ENCODE peak calls at places on chromosome 5, in seven cellular contexts. One of them, this sample, is unnamed.
A peak's percentile ranks its signal among the peaks of the same experiment; 100 is the strongest.

GRCh38 chr5:140319833-140320232 is 16.9 kb upstream of the PFDN1 start:
- DNase-seq in GM23248: no peak
- DNase-seq in mesendoderm: no peak
- DNase-seq in lung: no peak
- DNase-seq in heart left ventricle: no peak
- DNase-seq in aorta: no peak
- DNase-seq in CD8-positive, alpha-beta T cell: no peak
- DNase-seq in this sample: no peak

GRCh38 chr5:53389093-53389492 is 91.3 kb upstream of the FST start:
- DNase-seq in GM23248: no peak
- DNase-seq in mesendoderm: no peak
- DNase-seq in lung: no peak
- DNase-seq in heart left ventricle: no peak
- DNase-seq in aorta: no peak
- DNase-seq in CD8-positive, alpha-beta T cell: no peak
- DNase-seq in this sample: no peak

GRCh38 chr5:79183617-79184016 is 52.3 kb upstream of the JMY start:
- DNase-seq in GM23248: peak; percentile 65
- DNase-seq in mesendoderm: no peak
- DNase-seq in lung: no peak
- DNase-seq in heart left ventricle: no peak
- DNase-seq in aorta: no peak
- DNase-seq in CD8-positive, alpha-beta T cell: no peak
- DNase-seq in this sample: no peak

GRCh38 chr5:153896701-153897100 is 142.0 kb downstream of the FAM114A2 start:
- DNase-seq in GM23248: peak; percentile 65
- DNase-seq in mesendoderm: no peak
- DNase-seq in lung: no peak
- DNase-seq in heart left ventricle: no peak
- DNase-seq in aorta: no peak
- DNase-seq in CD8-positive, alpha-beta T cell: no peak
- DNase-seq in this sample: no peak

GRCh38 chr5:39200081-39200480 is 19.3 kb downstream of the FYB1 start:
- DNase-seq in GM23248: no peak
- DNase-seq in mesendoderm: no peak
- DNase-seq in lung: no peak
- DNase-seq in heart left ventricle: no peak
- DNase-seq in aorta: no peak
- DNase-seq in CD8-positive, alpha-beta T cell: no peak
- DNase-seq in this sample: no peak

GRCh38 chr5:54242287-54242686 is 68.1 kb downstream of the ARL15 start:
- DNase-seq in GM23248: no peak
- DNase-seq in mesendoderm: no peak
- DNase-seq in lung: no peak
- DNase-seq in heart left ventricle: no peak
- DNase-seq in aorta: no peak
- DNase-seq in CD8-positive, alpha-beta T cell: no peak
- DNase-seq in this sample: no peak

GRCh38 chr5:109681763-109682162 is 8.0 kb upstream of the MAN2A1 start:
- DNase-seq in GM23248: no peak
- DNase-seq in mesendoderm: no peak
- DNase-seq in lung: no peak
- DNase-seq in heart left ventricle: no peak
- DNase-seq in aorta: no peak
- DNase-seq in CD8-positive, alpha-beta T cell: no peak
- DNase-seq in this sample: no peak

GRCh38 chr5:75243100-75243499 is 6.4 kb upstream of the ANKRD31 start:
- DNase-seq in GM23248: no peak
- DNase-seq in mesendoderm: no peak
- DNase-seq in lung: no peak
- DNase-seq in heart left ventricle: no peak
- DNase-seq in aorta: no peak
- DNase-seq in CD8-positive, alpha-beta T cell: no peak
- DNase-seq in this sample: no peak

GRCh38 chr5:32505718-32506117 is 61.2 kb upstream of the ZFR start:
- DNase-seq in GM23248: peak; percentile 73
- DNase-seq in mesendoderm: no peak
- DNase-seq in lung: no peak
- DNase-seq in heart left ventricle: no peak
- DNase-seq in aorta: no peak
- DNase-seq in CD8-positive, alpha-beta T cell: no peak
- DNase-seq in this sample: no peak

GRCh38 chr5:180208435-180209081 is 453 bp downstream of the RASGEF1C start:
- DNase-seq in GM23248: peak; percentile 16
- DNase-seq in mesendoderm: peak; percentile 14
- DNase-seq in lung: no peak
- DNase-seq in heart left ventricle: no peak
- DNase-seq in aorta: no peak
- DNase-seq in CD8-positive, alpha-beta T cell: no peak
- DNase-seq in this sample: peak; percentile 55

GRCh38 chr5:3599283-3600105 is 3.9 kb downstream of the IRX1 start:
- DNase-seq in GM23248: peak; percentile 88
- DNase-seq in mesendoderm: peak; percentile 80
- DNase-seq in lung: no peak
- DNase-seq in heart left ventricle: no peak
- DNase-seq in aorta: no peak
- DNase-seq in CD8-positive, alpha-beta T cell: no peak
- DNase-seq in this sample: no peak

GRCh38 chr5:1883120-1883924 is 597 bp upstream of the IRX4 start:
- DNase-seq in GM23248: peak; percentile 30
- DNase-seq in mesendoderm: peak; percentile 63
- DNase-seq in lung: no peak
- DNase-seq in heart left ventricle: no peak
- DNase-seq in aorta: peak; percentile 77
- DNase-seq in CD8-positive, alpha-beta T cell: no peak
- DNase-seq in this sample: no peak

GRCh38 chr5:143536364-143536763 is 132.9 kb upstream of the NR3C1 start:
- DNase-seq in GM23248: peak; percentile 98
- DNase-seq in mesendoderm: peak; percentile 68
- DNase-seq in lung: peak; percentile 38
- DNase-seq in heart left ventricle: peak; percentile 24
- DNase-seq in aorta: peak; percentile 74
- DNase-seq in CD8-positive, alpha-beta T cell: no peak
- DNase-seq in this sample: no peak

GRCh38 chr5:112419050-112419595 is at the start of gene EPB41L4A:
- DNase-seq in GM23248: peak; percentile 40
- DNase-seq in mesendoderm: no peak
- DNase-seq in lung: no peak
- DNase-seq in heart left ventricle: peak; percentile 58
- DNase-seq in aorta: peak; percentile 83
- DNase-seq in CD8-positive, alpha-beta T cell: no peak
- DNase-seq in this sample: peak; percentile 11

GRCh38 chr5:178551059-178551458 is 39.1 kb downstream of the COL23A1 start:
- DNase-seq in GM23248: peak; percentile 57
- DNase-seq in mesendoderm: no peak
- DNase-seq in lung: no peak
- DNase-seq in heart left ventricle: no peak
- DNase-seq in aorta: no peak
- DNase-seq in CD8-positive, alpha-beta T cell: no peak
- DNase-seq in this sample: no peak

GRCh38 chr5:172118891-172119290 is 69.1 kb downstream of the STK10 start:
- DNase-seq in GM23248: no peak
- DNase-seq in mesendoderm: no peak
- DNase-seq in lung: no peak
- DNase-seq in heart left ventricle: no peak
- DNase-seq in aorta: no peak
- DNase-seq in CD8-positive, alpha-beta T cell: no peak
- DNase-seq in this sample: no peak

GRCh38 chr5:32326216-32326772 is 13.6 kb upstream of the MTMR12 start:
- DNase-seq in GM23248: peak; percentile 63
- DNase-seq in mesendoderm: no peak
- DNase-seq in lung: no peak
- DNase-seq in heart left ventricle: no peak
- DNase-seq in aorta: no peak
- DNase-seq in CD8-positive, alpha-beta T cell: no peak
- DNase-seq in this sample: no peak

GRCh38 chr5:26700759-26701384 is 337.5 kb downstream of the CDH9 start:
- DNase-seq in GM23248: peak; percentile 28
- DNase-seq in mesendoderm: peak; percentile 60
- DNase-seq in lung: no peak
- DNase-seq in heart left ventricle: no peak
- DNase-seq in aorta: no peak
- DNase-seq in CD8-positive, alpha-beta T cell: no peak
- DNase-seq in this sample: peak; percentile 70

GRCh38 chr5:128304791-128305190 is 221.2 kb downstream of the SLC12A2 start:
- DNase-seq in GM23248: peak; percentile 16
- DNase-seq in mesendoderm: no peak
- DNase-seq in lung: no peak
- DNase-seq in heart left ventricle: no peak
- DNase-seq in aorta: no peak
- DNase-seq in CD8-positive, alpha-beta T cell: no peak
- DNase-seq in this sample: no peak

GRCh38 chr5:1413211-1413610 is 32.0 kb downstream of the SLC6A3 start:
- DNase-seq in GM23248: no peak
- DNase-seq in mesendoderm: no peak
- DNase-seq in lung: no peak
- DNase-seq in heart left ventricle: no peak
- DNase-seq in aorta: peak; percentile 50
- DNase-seq in CD8-positive, alpha-beta T cell: no peak
- DNase-seq in this sample: no peak

GRCh38 chr5:131545856-131546255 is 89.2 kb downstream of the RAPGEF6 start:
- DNase-seq in GM23248: peak; percentile 84
- DNase-seq in mesendoderm: no peak
- DNase-seq in lung: no peak
- DNase-seq in heart left ventricle: no peak
- DNase-seq in aorta: no peak
- DNase-seq in CD8-positive, alpha-beta T cell: no peak
- DNase-seq in this sample: no peak

GRCh38 chr5:175131432-175131831 is 312.6 kb downstream of the DRD1 start:
- DNase-seq in GM23248: no peak
- DNase-seq in mesendoderm: peak; percentile 74
- DNase-seq in lung: no peak
- DNase-seq in heart left ventricle: no peak
- DNase-seq in aorta: no peak
- DNase-seq in CD8-positive, alpha-beta T cell: no peak
- DNase-seq in this sample: no peak

GRCh38 chr5:10656176-10656830 is 92.4 kb downstream of the ANKRD33B start:
- DNase-seq in GM23248: peak; percentile 56
- DNase-seq in mesendoderm: no peak
- DNase-seq in lung: no peak
- DNase-seq in heart left ventricle: no peak
- DNase-seq in aorta: no peak
- DNase-seq in CD8-positive, alpha-beta T cell: no peak
- DNase-seq in this sample: no peak

DNA sequence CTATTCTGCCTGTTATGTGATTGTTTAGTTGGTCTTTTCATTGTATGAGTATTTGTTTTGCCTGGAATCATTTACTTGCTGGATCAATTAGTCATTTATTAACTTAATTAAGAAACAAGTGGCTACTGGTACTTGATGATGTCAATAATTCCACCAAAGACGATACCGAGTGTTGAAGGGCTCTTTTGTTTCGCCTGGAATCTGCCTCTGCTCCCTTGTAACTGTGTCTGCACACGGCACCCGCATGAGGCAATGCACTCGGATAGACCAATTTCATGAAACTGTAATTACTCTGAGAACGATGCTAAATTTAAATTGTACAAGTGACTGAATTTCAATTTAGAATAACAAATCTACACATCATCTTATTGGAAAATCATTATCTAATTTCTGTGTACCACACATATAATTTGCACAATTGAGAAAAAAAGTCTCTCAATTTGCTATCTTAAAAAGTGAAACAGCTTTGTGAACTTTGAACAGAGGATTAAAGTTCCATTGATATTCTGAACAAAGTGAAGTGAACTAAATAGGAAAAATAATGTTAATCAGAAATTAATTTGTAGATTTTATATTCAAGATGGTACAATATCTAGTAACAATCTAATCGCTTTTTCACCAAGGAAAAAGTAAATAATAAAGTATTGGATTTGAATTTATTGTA is 143.2 kb downstream of the CTNND2 start:
- DNase-seq in GM23248: no peak
- DNase-seq in mesendoderm: no peak
- DNase-seq in lung: no peak
- DNase-seq in heart left ventricle: no peak
- DNase-seq in aorta: no peak
- DNase-seq in CD8-positive, alpha-beta T cell: no peak
- DNase-seq in this sample: no peak
- H3K4me3 ChIP-seq in GM23248: no peak overlapping the region
- H3K4me3 ChIP-seq in mesendoderm: no peak overlapping the region
- H3K4me3 ChIP-seq in lung: no peak overlapping the region
- H3K4me3 ChIP-seq in heart left ventricle: no peak overlapping the region
- H3K4me3 ChIP-seq in aorta: no peak overlapping the region
- H3K4me3 ChIP-seq in CD8-positive, alpha-beta T cell: no peak overlapping the region
- H3K4me3 ChIP-seq in this sample: no peak overlapping the region

GRCh38 chr5:135396459-135397055 is 2.5 kb downstream of the MACROH2A1 start:
- DNase-seq in GM23248: no peak
- DNase-seq in mesendoderm: no peak
- DNase-seq in lung: no peak
- DNase-seq in heart left ventricle: no peak
- DNase-seq in aorta: no peak
- DNase-seq in CD8-positive, alpha-beta T cell: no peak
- DNase-seq in this sample: no peak
- H3K4me1 ChIP-seq in GM23248: peaks cover 39% of the 10 kb centered on the region
- H3K4me1 ChIP-seq in mesendoderm: peaks cover 16% of the 10 kb centered on the region
- H3K4me1 ChIP-seq in lung: peaks cover 30% of the 10 kb centered on the region
- H3K4me1 ChIP-seq in heart left ventricle: peaks cover 76% of the 10 kb centered on the region
- H3K4me1 ChIP-seq in aorta: no peaks in the 10 kb centered on the region
- H3K4me1 ChIP-seq in CD8-positive, alpha-beta T cell: peaks cover 37% of the 10 kb centered on the region
- H3K4me1 ChIP-seq in this sample: peaks cover 6% of the 10 kb centered on the region

DNA sequence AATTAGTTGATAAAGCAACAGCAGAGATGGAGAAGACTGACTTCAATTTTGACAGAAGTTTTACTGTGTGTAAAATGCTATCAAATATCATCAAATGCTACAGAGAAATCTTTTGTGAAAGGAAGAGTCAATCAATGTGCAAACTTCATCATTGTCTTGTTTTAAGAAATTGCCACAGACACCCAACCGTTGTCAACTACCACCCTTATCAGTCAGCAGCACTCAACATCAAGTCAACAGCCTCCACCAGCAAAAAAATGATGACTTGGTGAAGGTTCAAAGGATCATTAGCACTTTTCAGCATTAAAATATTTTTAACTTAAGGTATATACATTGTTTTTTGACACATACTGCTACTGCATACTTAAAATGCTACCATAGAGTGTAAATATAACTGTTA is 888.8 kb downstream of the CDH18 start:
- DNase-seq in GM23248: no peak
- DNase-seq in mesendoderm: no peak
- DNase-seq in lung: no peak
- DNase-seq in heart left ventricle: no peak
- DNase-seq in aorta: no peak
- DNase-seq in CD8-positive, alpha-beta T cell: no peak
- DNase-seq in this sample: no peak
- H3K4me3 ChIP-seq in GM23248: no peak overlapping the region
- H3K4me3 ChIP-seq in mesendoderm: no peak overlapping the region
- H3K4me3 ChIP-seq in lung: no peak overlapping the region
- H3K4me3 ChIP-seq in heart left ventricle: no peak overlapping the region
- H3K4me3 ChIP-seq in aorta: no peak overlapping the region
- H3K4me3 ChIP-seq in CD8-positive, alpha-beta T cell: no peak overlapping the region
- H3K4me3 ChIP-seq in this sample: no peak overlapping the region

DNA sequence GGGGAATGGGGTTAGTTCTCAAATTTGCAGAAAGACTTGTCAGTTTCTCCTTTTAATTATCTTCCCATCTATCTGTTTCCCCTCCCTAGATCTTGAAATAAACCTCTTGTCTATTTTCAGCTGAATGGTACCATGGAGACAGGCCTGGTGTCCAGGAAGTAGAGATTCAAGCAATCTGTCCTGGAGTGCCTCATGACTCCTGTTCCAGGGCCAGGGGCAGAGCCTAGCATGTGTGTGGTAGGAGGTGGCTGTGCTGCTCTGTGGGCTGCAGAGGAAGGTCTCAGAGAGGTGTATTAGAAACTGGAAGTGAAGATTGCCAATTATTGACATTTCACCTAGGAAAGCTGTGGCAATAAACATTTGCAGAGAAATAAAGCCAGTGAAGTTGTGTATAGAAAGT is 175.8 kb upstream of the ATP10B start:
- DNase-seq in GM23248: no peak
- DNase-seq in mesendoderm: no peak
- DNase-seq in lung: no peak
- DNase-seq in heart left ventricle: no peak
- DNase-seq in aorta: no peak
- DNase-seq in CD8-positive, alpha-beta T cell: no peak
- DNase-seq in this sample: no peak
- H3K4me1 ChIP-seq in GM23248: no peaks in the 10 kb centered on the region
- H3K4me1 ChIP-seq in mesendoderm: no peaks in the 10 kb centered on the region
- H3K4me1 ChIP-seq in lung: no peaks in the 10 kb centered on the region
- H3K4me1 ChIP-seq in heart left ventricle: no peaks in the 10 kb centered on the region
- H3K4me1 ChIP-seq in aorta: no peaks in the 10 kb centered on the region
- H3K4me1 ChIP-seq in CD8-positive, alpha-beta T cell: no peaks in the 10 kb centered on the region
- H3K4me1 ChIP-seq in this sample: no peaks in the 10 kb centered on the region